ENCODE peak calls at places on chromosomes 5 and 9, in four cellular contexts. Q is A549, X is BJ, W is Caco-2. K is an unnamed sample.

GRCh38 chr9:129100383-129101169 is 10.0 kb downstream of the CRAT start:
- DNase-seq in Q (no peak), X (no peak), W (peak), K (no peak)

GRCh38 chr5:126468091-126468490 is 44.9 kb downstream of the GRAMD2B start:
- DNase-seq in Q (no peak), X (no peak), W (no peak), K (no peak)

GRCh38 chr5:178301641-178302040 is 69.0 kb upstream of the PHYKPL start:
- DNase-seq in Q (no peak), X (no peak), W (peak), K (no peak)

GRCh38 chr5:33184367-33184766 is 256.4 kb upstream of the TARS1 start:
- DNase-seq in Q (no peak), X (no peak), W (no peak), K (no peak)

GRCh38 chr5:16963821-16964220 is 27.7 kb upstream of the MYO10 start:
- DNase-seq in Q (no peak), X (no peak), W (no peak), K (no peak)

GRCh38 chr9:33791117-33791516 is 4.2 kb upstream of the PRSS3 start:
- DNase-seq in Q (peak), X (no peak), W (no peak), K (no peak)

GRCh38 chr9:126615251-126615790 is 1.6 kb downstream of the LMX1B start:
- DNase-seq in Q (no peak), X (no peak), W (no peak), K (peak)

GRCh38 chr9:135601988-135602387 is 37.4 kb downstream of the GLT6D1 start:
- DNase-seq in Q (no peak), X (no peak), W (no peak), K (no peak)

GRCh38 chr9:72911247-72911775 is 41.5 kb downstream of the ALDH1A1 start:
- DNase-seq in Q (no peak), X (no peak), W (no peak), K (no peak)

GRCh38 chr5:14153932-14154646 is 10.9 kb downstream of the TRIO start:
- DNase-seq in Q (peak), X (no peak), W (no peak), K (no peak)

GRCh38 chr9:33151007-33151557 is 16.1 kb downstream of the B4GALT1 start:
- DNase-seq in Q (peak), X (peak), W (no peak), K (peak)

GRCh38 chr9:1495282-1495681 is 445.1 kb downstream of the DMRT2 start:
- DNase-seq in Q (no peak), X (no peak), W (no peak), K (no peak)

GRCh38 chr5:140131967-140132409 is 6.3 kb downstream of the IGIP start:
- DNase-seq in Q (peak), X (peak), W (no peak), K (no peak)

GRCh38 chr5:72788851-72789505 is 27.5 kb upstream of the TNPO1 start:
- DNase-seq in Q (peak), X (peak), W (peak), K (no peak)

GRCh38 chr9:120729796-120730195 is 15.5 kb upstream of the MEGF9 start:
- DNase-seq in Q (peak), X (no peak), W (no peak), K (no peak)

GRCh38 chr9:91694081-91694870 is 255.8 kb downstream of the ROR2 start:
- DNase-seq in Q (no peak), X (no peak), W (no peak), K (no peak)

GRCh38 chr9:136544549-136545064 is 1.2 kb downstream of the NOTCH1 start:
- DNase-seq in Q (no peak), X (no peak), W (no peak), K (peak)

GRCh38 chr5:132086277-132086794 is 12.7 kb downstream of the CSF2 start:
- DNase-seq in Q (peak), X (peak), W (no peak), K (peak)

GRCh38 chr5:73692166-73692640 is 66.2 kb downstream of the ARHGEF28 start:
- DNase-seq in Q (no peak), X (peak), W (no peak), K (no peak)

GRCh38 chr5:24909210-24909609 is 264.4 kb upstream of the CDH10 start:
- DNase-seq in Q (no peak), X (no peak), W (no peak), K (no peak)

GRCh38 chr5:168701641-168702040 is 122.5 kb upstream of the PANK3 start:
- DNase-seq in Q (no peak), X (no peak), W (no peak), K (no peak)

GRCh38 chr5:111927191-111927590 is 170.2 kb upstream of the NREP start:
- DNase-seq in Q (no peak), X (no peak), W (no peak), K (no peak)

GRCh38 chr5:176603091-176603490 is 6.9 kb downstream of the GPRIN1 start:
- DNase-seq in Q (no peak), X (no peak), W (no peak), K (no peak)

GRCh38 chr9:71928806-71929205 is 17.4 kb downstream of the C9orf85 start:
- DNase-seq in Q (no peak), X (peak), W (no peak), K (no peak)

GRCh38 chr9:88106492-88106891 is 31.8 kb downstream of the SPATA31C2 start:
- DNase-seq in Q (peak), X (peak), W (no peak), K (no peak)

GRCh38 chr5:124474821-124475220 is 271.6 kb downstream of the ZNF608 start:
- DNase-seq in Q (no peak), X (no peak), W (no peak), K (no peak)

GRCh38 chr5:150347003-150347402 is 10.5 kb upstream of the TCOF1 start:
- DNase-seq in Q (no peak), X (no peak), W (no peak), K (no peak)

GRCh38 chr5:136192526-136193395 is at the start of gene SMIM32:
- DNase-seq in Q (no peak), X (no peak), W (no peak), K (peak)

GRCh38 chr5:40681351-40682311 is 1.9 kb downstream of the PTGER4 start:
- DNase-seq in Q (no peak), X (no peak), W (no peak), K (no peak)

GRCh38 chr5:172452398-172453205 is 1.7 kb downstream of the SH3PXD2B start:
- DNase-seq in Q (peak), X (peak), W (no peak), K (peak)